ENCODE peak calls at places on chromosomes 4 and X, in four cellular contexts. S is left lung, O is IMR-90, Y is fibroblast of mammary gland. A is an unnamed sample.

GRCh38 chr4:117239434-117239833 is 154.1 kb upstream of the TRAM1L1 start:
- DNase-seq in O (no peak), Y (no peak), S (no peak), A (no peak)

GRCh38 chr4:176001171-176002006 is 64.3 kb upstream of the WDR17 start:
- DNase-seq in O (peak), Y (peak), S (peak), A (peak)

GRCh38 chr4:133146574-133147198 is 2.4 kb upstream of the PCDH10 start:
- DNase-seq in S (no peak), O (peak), Y (peak), A (peak)

GRCh38 chrX:103688949-103689348 is 2.5 kb upstream of the MORF4L2 start:
- DNase-seq in O (peak), Y (peak), S (no peak), A (peak)

GRCh38 chr4:123977623-123978022 is 581.0 kb downstream of the SPRY1 start:
- DNase-seq in Y (peak), O (peak), S (no peak), A (no peak)

GRCh38 chr4:128823025-128823661 is 13.6 kb downstream of the JADE1 start:
- DNase-seq in O (peak), S (no peak), Y (peak), A (no peak)

GRCh38 chr4:163701915-163702314 is 207.4 kb downstream of the TMA16 start:
- DNase-seq in S (no peak), Y (peak), O (peak), A (peak)

GRCh38 chr4:18227880-18228279 is 206.3 kb upstream of the LCORL start:
- DNase-seq in Y (no peak), S (no peak), O (no peak), A (no peak)

GRCh38 chr4:39045791-39046221 is 13.6 kb upstream of the TMEM156 start:
- DNase-seq in O (peak), Y (no peak), S (no peak), A (no peak)

DNA sequence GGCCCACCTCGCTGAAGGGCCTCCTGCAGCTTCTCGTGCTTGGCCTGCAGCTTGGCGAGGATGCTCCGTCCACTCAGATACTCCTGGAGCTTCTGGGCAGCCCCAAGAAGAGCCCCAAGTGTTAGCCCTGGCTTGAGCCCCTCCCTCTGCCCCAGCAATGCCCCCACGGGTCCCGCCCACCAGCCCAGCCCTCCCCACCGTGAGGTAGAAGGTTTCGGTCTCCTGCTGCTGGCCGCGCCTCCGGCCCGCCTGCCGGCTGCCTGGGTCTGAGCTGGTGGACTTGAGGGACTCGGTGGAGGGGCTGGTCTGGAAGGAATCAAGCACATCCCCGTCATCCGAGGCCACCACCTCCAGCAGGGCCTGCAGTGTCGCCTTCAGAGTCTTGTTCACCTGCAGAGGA is 8.7 kb downstream of the AVPR2 start:
- DNase-seq in O (no peak), S (no peak), Y (no peak), A (no peak)
- TF ChIP-seq CTCF in O (no peak), S (no peak), Y (no peak), A (no peak)

GRCh38 chrX:139965421-139965820 is at the start of gene CXorf66:
- DNase-seq in O (no peak), Y (no peak), S (no peak), A (no peak)

GRCh38 chrX:139969286-139969685 is 4.0 kb upstream of the CXorf66 start:
- DNase-seq in O (no peak), Y (no peak), S (no peak), A (no peak)

GRCh38 chrX:139971394-139971749 is 6.1 kb upstream of the CXorf66 start:
- DNase-seq in S (no peak), O (no peak), Y (no peak), A (no peak)

GRCh38 chrX:139972113-139972512 is 6.8 kb upstream of the CXorf66 start:
- DNase-seq in S (no peak), Y (no peak), O (no peak), A (no peak)

DNA sequence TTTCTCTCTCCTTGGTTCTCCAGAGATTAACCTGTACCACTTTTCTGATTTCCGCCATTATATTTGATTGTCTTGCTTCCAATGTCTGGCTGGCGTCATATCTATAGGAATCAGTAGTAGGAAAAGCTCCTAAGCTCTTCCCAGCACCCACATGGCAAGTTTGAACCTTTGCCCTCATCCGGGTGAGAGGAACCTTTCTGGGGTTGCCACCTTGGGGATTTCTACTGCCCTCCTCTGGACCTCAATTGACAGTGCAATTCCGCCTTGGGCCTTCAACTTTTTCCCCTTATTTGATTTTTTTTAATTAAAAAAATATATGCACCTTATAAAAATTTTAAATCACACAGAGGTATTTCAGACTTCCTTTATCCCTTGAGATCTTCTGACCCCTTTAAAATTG is 2.0 kb upstream of the CXorf66 start:
- DNase-seq in O (no peak), Y (peak), S (no peak), A (peak)
- TF ChIP-seq CTCF in O (peak), Y (peak), S (no peak), A (peak)

GRCh38 chr4:106201373-106201772 is 114.6 kb downstream of the TBCK start:
- DNase-seq in O (peak), S (no peak), Y (peak), A (no peak)
- TF ChIP-seq CTCF in O (peak), S (peak), Y (peak), A (peak)

DNA sequence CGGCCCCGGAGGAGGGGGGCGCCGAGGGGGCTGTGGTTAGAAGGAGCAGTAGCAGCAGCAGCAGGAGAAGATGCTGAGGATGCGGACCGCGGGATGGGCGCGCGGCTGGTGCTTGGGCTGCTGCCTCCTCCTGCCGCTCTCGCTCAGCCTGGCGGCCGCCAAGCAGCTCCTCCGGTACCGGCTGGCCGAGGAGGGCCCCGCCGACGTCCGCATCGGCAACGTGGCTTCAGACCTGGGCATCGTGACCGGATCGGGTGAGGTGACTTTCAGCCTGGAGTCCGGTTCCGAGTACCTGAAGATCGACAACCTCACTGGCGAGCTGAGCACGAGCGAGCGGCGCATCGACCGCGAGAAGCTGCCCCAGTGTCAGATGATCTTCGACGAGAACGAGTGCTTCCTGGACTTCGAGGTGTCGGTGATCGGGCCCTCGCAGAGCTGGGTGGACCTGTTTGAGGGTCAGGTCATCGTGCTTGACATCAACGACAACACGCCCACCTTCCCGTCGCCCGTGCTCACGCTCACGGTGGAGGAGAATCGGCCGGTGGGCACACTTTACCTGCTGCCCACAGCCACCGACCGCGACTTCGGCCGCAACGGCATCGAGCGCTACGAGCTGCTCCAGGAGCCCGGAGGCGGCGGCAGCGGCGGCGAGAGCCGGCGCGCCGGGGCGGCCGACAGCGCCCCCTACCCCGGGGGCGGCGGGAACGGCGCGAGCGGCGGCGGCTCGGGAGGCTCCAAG is 1.4 kb downstream of the PCDH7 start:
- DNase-seq in S (peak), O (peak), Y (peak), A (peak)
- TF ChIP-seq CTCF in S (peak), O (peak), Y (no peak), A (no peak)

GRCh38 chr4:158854236-158854635 is 85.4 kb downstream of the FNIP2 start:
- DNase-seq in O (no peak), Y (no peak), S (no peak), A (no peak)

GRCh38 chr4:158859661-158860060 is 90.8 kb downstream of the FNIP2 start:
- DNase-seq in Y (peak), S (no peak), O (no peak), A (no peak)

GRCh38 chr4:158860856-158861255 is 92.0 kb downstream of the FNIP2 start:
- DNase-seq in Y (no peak), S (no peak), O (no peak), A (peak)

GRCh38 chr4:158858410-158859189 is 89.8 kb downstream of the FNIP2 start:
- DNase-seq in Y (peak), S (no peak), O (peak), A (no peak)

DNA sequence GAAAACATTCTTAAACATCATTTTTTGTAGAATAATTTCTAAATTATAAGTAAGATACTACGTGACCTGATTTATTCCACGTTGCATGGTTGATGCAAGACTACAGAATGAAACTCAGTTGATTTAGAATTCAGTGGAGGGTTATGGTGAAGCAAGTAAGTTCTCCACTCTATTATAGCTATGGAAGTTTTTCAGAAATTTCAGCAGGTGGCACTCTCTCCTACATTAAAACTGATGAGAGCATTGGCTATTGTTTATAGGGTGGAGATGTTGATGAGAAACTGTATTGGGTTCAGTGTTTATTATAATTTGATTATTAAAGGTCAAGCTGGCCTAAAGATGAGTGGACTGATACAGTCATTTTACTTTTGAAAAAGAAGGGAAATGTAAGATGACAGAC is 88.0 kb downstream of the FNIP2 start:
- DNase-seq in Y (peak), S (no peak), O (peak), A (peak)
- TF ChIP-seq CTCF in Y (peak), S (peak), O (peak), A (peak)

A was measured in GM13977.